ENCODE peak calls at places on chromosomes 5 and 9, in seven cellular contexts. E is fibroblast of the conjunctiva; O is substantia nigra; Z is CD4-positive, CD25-positive, alpha-beta regulatory T cell; D is activated naive CD4-positive, alpha-beta T cell; Q is stimulated activated CD4-positive, alpha-beta T cell treated with anti-CD3 and anti-CD28 coated beads, TNF-alpha, amount 100 ng/mL, for 1 hour; X is activated CD8-positive, alpha-beta memory T cell treated with anti-CD3 and anti-CD28 coated beads for 4 hours. Y is an unnamed sample.
A peak's percentile ranks its signal among the peaks of the same experiment; 100 is the strongest.

GRCh38 chr9:110298028-110298605 is 39.5 kb downstream of the TXNDC8 start:
- DNase-seq in Z (no peak), D (no peak), O (no peak), E (no peak), X (no peak), Q (no peak), Y (no peak)

GRCh38 chr9:21817176-21817575 is 14.7 kb downstream of the MTAP start:
- DNase-seq in O (no peak), Z (no peak), D (no peak), X (no peak), Q (no peak), E (no peak), Y (no peak)

GRCh38 chr5:83375049-83375710 is 96.4 kb upstream of the VCAN start:
- DNase-seq in X (no peak), Z (no peak), E (peak; percentile 28), O (no peak), Q (no peak), D (no peak), Y (no peak)

GRCh38 chr9:96122255-96122654 is 179.7 kb downstream of the HSD17B3 start:
- DNase-seq in D (no peak), E (no peak), Z (no peak), O (no peak), Q (no peak), X (no peak), Y (no peak)

GRCh38 chr5:76612942-76613341 is 10.3 kb downstream of the F2RL2 start:
- DNase-seq in O (no peak), Q (no peak), X (no peak), D (no peak), E (no peak), Z (no peak), Y (no peak)

GRCh38 chr9:87197349-87198130 is 250.2 kb upstream of the GAS1 start:
- DNase-seq in D (no peak), X (no peak), Z (no peak), O (no peak), Q (no peak), E (no peak), Y (no peak)

GRCh38 chr9:128420060-128420650 is 502 bp upstream of the CERCAM start:
- DNase-seq in D (peak; percentile 9), O (peak; percentile 45), E (no peak), X (peak; percentile 50), Z (peak; percentile 51), Q (peak; percentile 31), Y (peak; percentile 36)

GRCh38 chr5:15003511-15003920 is 131.9 kb upstream of the ANKH start:
- DNase-seq in O (peak; percentile 27), E (peak; percentile 65), D (no peak), Z (peak; percentile 74), Q (peak; percentile 22), X (no peak), Y (peak; percentile 50)

GRCh38 chr5:2052687-2053086 is 170.0 kb upstream of the IRX4 start:
- DNase-seq in Z (no peak), D (no peak), E (no peak), Q (no peak), X (no peak), O (no peak), Y (no peak)

GRCh38 chr5:124544366-124545055 is 201.9 kb downstream of the ZNF608 start:
- DNase-seq in D (no peak), Q (no peak), Z (no peak), E (no peak), X (no peak), O (no peak), Y (no peak)

GRCh38 chr9:8745347-8745746 is 945.8 kb upstream of the DMAC1 start:
- DNase-seq in Q (no peak), O (no peak), E (no peak), Z (no peak), D (no peak), X (no peak), Y (no peak)

GRCh38 chr9:82883436-82883835 is 179.5 kb downstream of the RASEF start:
- DNase-seq in D (no peak), E (no peak), Q (no peak), X (no peak), Z (no peak), O (no peak), Y (no peak)

GRCh38 chr5:72179816-72180440 is 72.7 kb downstream of the MAP1B start:
- DNase-seq in X (no peak), E (no peak), D (no peak), Z (no peak), O (peak; percentile 49), Q (no peak), Y (no peak)

GRCh38 chr5:60883229-60883628 is 39.2 kb upstream of the ELOVL7 start:
- DNase-seq in X (no peak), O (no peak), E (no peak), Z (no peak), D (no peak), Q (no peak), Y (no peak)